ENCODE peak calls at places on chromosomes 12 and 14, in five cellular contexts. D, F, I, O and K are unnamed samples.

GRCh38 chr14:49962616-49963015 is 69.7 kb downstream of the ARF6 start:
- DNase-seq in D (no peak), F (no peak), I (no peak), O (no peak), K (peak; percentile 55)

GRCh38 chr12:126493366-126494108 is 1428.3 kb downstream of the AACS start:
- DNase-seq in D (no peak), F (no peak), I (no peak), O (no peak), K (no peak)

GRCh38 chr12:58314610-58315009 is 373.2 kb downstream of the ATP23 start:
- DNase-seq in D (peak; percentile 41), F (no peak), I (no peak), O (no peak), K (no peak)

GRCh38 chr12:76696186-76696585 is 67.7 kb upstream of the ZDHHC17 start:
- DNase-seq in D (no peak), F (no peak), I (no peak), O (no peak), K (no peak)

GRCh38 chr12:95633671-95634465 is 82.6 kb upstream of the USP44 start:
- DNase-seq in D (peak; percentile 78), F (no peak), I (no peak), O (no peak), K (no peak)

GRCh38 chr14:73241481-73242165 is 4.3 kb downstream of the PAPLN start:
- DNase-seq in D (no peak), F (no peak), I (no peak), O (peak; percentile 37), K (no peak)

GRCh38 chr14:71475916-71476315 is 456.3 kb upstream of the RGS6 start:
- DNase-seq in D (no peak), F (no peak), I (no peak), O (no peak), K (no peak)

GRCh38 chr12:89278862-89279261 is 73.4 kb downstream of the DUSP6 start:
- DNase-seq in D (peak; percentile 24), F (no peak), I (no peak), O (no peak), K (no peak)

GRCh38 chr12:84091642-84092041 is 821.0 kb downstream of the SLC6A15 start:
- DNase-seq in D (no peak), F (no peak), I (no peak), O (no peak), K (no peak)

GRCh38 chr12:114835031-114835430 is 151.1 kb upstream of the TBX3 start:
- DNase-seq in D (no peak), F (no peak), I (no peak), O (no peak), K (no peak)

GRCh38 chr14:99327050-99327449 is 55.1 kb upstream of the BCL11B start:
- DNase-seq in D (no peak), F (no peak), I (no peak), O (no peak), K (no peak)

GRCh38 chr14:52527052-52527451 is 25.3 kb downstream of the TXNDC16 start:
- DNase-seq in D (no peak), F (no peak), I (no peak), O (no peak), K (no peak)

GRCh38 chr14:87430810-87431209 is 562.2 kb downstream of the GALC start:
- DNase-seq in D (no peak), F (no peak), I (no peak), O (no peak), K (no peak)

GRCh38 chr14:49999216-49999761 is 106.4 kb downstream of the ARF6 start:
- DNase-seq in D (peak; percentile 76), F (no peak), I (peak; percentile 80), O (peak; percentile 74), K (peak; percentile 86)

DNA sequence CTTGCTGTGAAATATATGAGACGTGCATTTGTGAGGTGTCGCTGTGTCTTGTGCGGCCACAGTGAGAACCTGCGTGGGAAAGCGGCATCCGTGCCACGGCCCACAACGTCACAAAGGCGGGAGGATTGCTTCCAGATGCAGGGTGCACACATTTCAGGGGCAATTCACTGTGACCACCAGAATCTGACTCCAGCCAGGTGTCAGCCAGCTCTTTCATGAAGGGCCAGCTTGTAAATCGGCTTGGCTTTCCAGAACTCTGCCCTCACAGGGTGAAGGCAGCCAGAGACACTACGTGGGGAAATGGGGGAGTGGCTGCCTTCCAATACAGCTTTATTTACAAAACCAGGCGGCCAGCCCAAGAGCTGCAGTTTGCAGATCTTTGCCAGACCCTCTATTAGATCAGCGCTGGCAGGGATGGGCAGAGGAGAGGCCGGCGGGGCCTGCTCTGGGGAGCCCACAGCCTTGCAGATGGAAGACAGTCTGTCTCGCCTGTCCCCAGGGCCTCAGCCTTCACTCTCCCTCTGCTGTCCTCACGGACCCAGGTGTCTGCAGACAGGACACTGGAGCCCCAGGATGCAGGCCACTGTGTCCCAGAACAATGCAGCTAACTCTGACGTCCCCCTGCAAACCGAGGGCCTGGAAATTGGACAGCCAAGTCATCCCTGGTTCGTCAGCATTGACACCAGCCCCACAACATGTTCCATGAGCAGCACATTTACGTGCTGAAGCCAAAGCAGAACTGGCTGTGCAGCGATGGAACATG is 53.5 kb downstream of the ADGRD1 start:
- DNase-seq in D (no peak), F (no peak), I (no peak), O (no peak), K (peak; percentile 41)
- TF ChIP-seq POLR2AphosphoS5 in D (no peak), F (no peak), I (no peak), O (no peak), K (no peak)

GRCh38 chr14:35368583-35368982 is 36.0 kb downstream of the NFKBIA start:
- DNase-seq in D (no peak), F (no peak), I (no peak), O (no peak), K (no peak)

GRCh38 chr14:35370969-35371368 is 33.6 kb downstream of the NFKBIA start:
- DNase-seq in D (no peak), F (no peak), I (no peak), O (no peak), K (no peak)

GRCh38 chr14:35369701-35370191 is 34.8 kb downstream of the NFKBIA start:
- DNase-seq in D (no peak), F (no peak), I (no peak), O (no peak), K (no peak)

GRCh38 chr14:35368139-35368460 is 36.4 kb downstream of the NFKBIA start:
- DNase-seq in D (no peak), F (no peak), I (no peak), O (no peak), K (no peak)

GRCh38 chr14:35368993-35369392 is 35.6 kb downstream of the NFKBIA start:
- DNase-seq in D (no peak), F (no peak), I (no peak), O (no peak), K (no peak)
- TF ChIP-seq POLR2AphosphoS5 in D (no peak), F (no peak), I (no peak), O (no peak), K (no peak)

DNA sequence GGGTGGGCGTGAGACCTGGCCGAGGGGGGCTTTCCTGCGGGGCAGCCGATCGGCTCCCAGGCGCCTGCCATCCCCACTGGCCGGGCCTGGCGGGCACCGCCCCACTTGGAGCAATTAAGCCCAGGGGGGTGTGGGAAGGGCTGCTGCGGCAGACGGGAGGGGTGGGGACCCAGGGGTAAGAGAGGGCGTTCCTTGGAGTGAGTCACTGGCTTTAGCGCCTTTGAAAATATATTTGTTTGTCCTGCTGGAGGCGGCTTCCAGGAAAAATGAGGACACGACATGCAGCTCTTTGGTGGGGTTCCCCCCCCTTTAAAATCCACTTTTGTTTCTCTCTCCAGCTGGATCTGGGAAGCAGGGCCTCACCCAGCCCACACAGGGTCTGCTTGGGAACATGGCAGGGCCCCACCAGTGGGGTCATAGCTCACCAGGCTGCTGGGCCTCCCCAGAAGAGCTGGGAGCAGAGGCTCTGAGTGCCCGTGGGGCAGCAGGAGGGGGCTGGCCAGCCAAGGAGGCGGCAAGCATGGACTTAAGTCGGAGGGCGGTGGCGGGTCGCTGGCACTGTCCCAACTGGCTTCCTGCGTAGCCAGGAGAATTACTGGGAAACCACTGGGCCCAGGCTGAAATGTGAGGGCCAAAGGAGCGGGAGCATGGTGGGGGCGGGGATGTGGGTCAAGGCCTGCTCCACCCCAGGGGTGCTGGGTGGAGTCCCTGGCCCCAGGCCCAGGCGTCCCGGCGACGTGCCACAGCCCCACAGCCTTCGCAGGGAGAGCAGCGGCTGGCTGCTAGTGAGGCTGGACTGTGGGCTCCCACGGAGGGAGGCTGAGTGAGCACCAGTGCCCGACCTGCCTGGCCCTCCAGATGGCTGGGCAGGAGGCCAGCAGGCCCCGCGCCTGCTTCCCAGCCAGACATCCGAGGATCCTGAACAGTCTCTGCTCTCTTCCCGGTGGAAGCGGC is 128.0 kb downstream of the RFLNA start:
- DNase-seq in D (peak; percentile 90), F (no peak), I (no peak), O (peak; percentile 90), K (peak; percentile 92)
- TF ChIP-seq POLR2AphosphoS5 in D (peak; percentile 55), F (no peak), I (no peak), O (peak; percentile 92), K (peak; percentile 63)

GRCh38 chr12:103786201-103786600 is 54.8 kb downstream of the NT5DC3 start:
- DNase-seq in D (no peak), F (no peak), I (no peak), O (no peak), K (no peak)
- TF ChIP-seq POLR2AphosphoS5 in D (no peak), F (no peak), I (no peak), O (no peak), K (no peak)